ENCODE peak calls at places on chromosomes 7 and 10, in eight cellular contexts. R is BE2C, J is kidney tubule cell, Z is NCI-H1105, A is AG09319, B is AG04450, C is AG09309, M is NCI-H2171 treated with DMSO at 0.1 percent for 48 hours. T is an unnamed sample.

GRCh38 chr10:13206546-13207443 is 27.4 kb downstream of the UCMA start:
- DNase-seq in R (no peak), J (peak), C (peak), B (peak), M (peak), Z (no peak), A (peak), T (peak)

GRCh38 chr7:16647435-16647960 is 1.5 kb downstream of the BZW2 start:
- DNase-seq in B (no peak), M (peak), J (no peak), C (no peak), Z (no peak), A (no peak), R (no peak), T (no peak)

GRCh38 chr10:70367195-70367796 is 15.1 kb downstream of the LRRC20 start:
- DNase-seq in A (no peak), B (peak), C (no peak), R (no peak), Z (no peak), J (peak), M (no peak), T (no peak)

GRCh38 chr10:21810582-21811244 is 192.8 kb downstream of the DNAJC1 start:
- DNase-seq in Z (no peak), A (no peak), R (no peak), B (no peak), M (no peak), C (no peak), J (no peak), T (no peak)

GRCh38 chr7:123538897-123539296 is 4.5 kb upstream of the IQUB start:
- DNase-seq in M (no peak), J (peak), A (no peak), Z (no peak), B (no peak), C (no peak), R (no peak), T (no peak)

GRCh38 chr7:43834463-43835251 is 34.7 kb downstream of the MRPS24 start:
- DNase-seq in B (no peak), A (no peak), C (no peak), M (no peak), R (no peak), J (peak), Z (no peak), T (no peak)

GRCh38 chr7:2956526-2957368 is 86.9 kb downstream of the CARD11 start:
- DNase-seq in R (no peak), B (peak), C (no peak), Z (no peak), M (peak), A (no peak), J (peak), T (no peak)

GRCh38 chr10:86969421-86970041 is 1.2 kb downstream of the ADIRF start:
- DNase-seq in C (no peak), J (peak), A (no peak), M (peak), Z (no peak), B (no peak), R (no peak), T (no peak)

GRCh38 chr10:119672291-119672690 is 21.1 kb downstream of the BAG3 start:
- DNase-seq in M (no peak), B (no peak), Z (no peak), J (no peak), R (no peak), A (no peak), C (no peak), T (no peak)

GRCh38 chr10:122774269-122774668 is 71.4 kb downstream of the CUZD1 start:
- DNase-seq in J (no peak), C (no peak), B (no peak), A (no peak), M (no peak), Z (no peak), R (no peak), T (no peak)

GRCh38 chr7:141220263-141220662 is 146.4 kb downstream of the TMEM178B start:
- DNase-seq in C (no peak), A (no peak), J (peak), Z (peak), B (no peak), M (peak), R (peak), T (peak)

GRCh38 chr10:72176701-72177100 is 39.1 kb upstream of the ANAPC16 start:
- DNase-seq in Z (no peak), A (no peak), M (no peak), R (no peak), J (no peak), B (no peak), C (no peak), T (no peak)

GRCh38 chr10:20276127-20276979 is 460.1 kb downstream of the PLXDC2 start:
- DNase-seq in M (no peak), Z (no peak), R (peak), J (peak), A (no peak), C (no peak), B (no peak), T (peak)

GRCh38 chr10:131928248-131929095 is 27.7 kb downstream of the PPP2R2D start:
- DNase-seq in Z (no peak), B (no peak), M (no peak), A (no peak), J (peak), R (no peak), C (no peak), T (no peak)

GRCh38 chr10:75904499-75905283 is 473.3 kb downstream of the LRMDA start:
- DNase-seq in A (no peak), B (no peak), R (no peak), C (no peak), M (peak), J (no peak), Z (no peak), T (no peak)

GRCh38 chr7:21169667-21170605 is 257.9 kb upstream of the SP4 start:
- DNase-seq in A (no peak), R (no peak), M (no peak), B (no peak), J (peak), C (no peak), Z (no peak), T (no peak)

GRCh38 chr10:127899766-127900382 is 7.0 kb upstream of the PTPRE start:
- DNase-seq in A (no peak), M (no peak), C (no peak), Z (no peak), J (no peak), B (no peak), R (no peak), T (no peak)

GRCh38 chr10:59234814-59235429 is 58.5 kb downstream of the PHYHIPL start:
- DNase-seq in R (peak), B (peak), Z (peak), J (peak), M (peak), A (no peak), C (peak), T (no peak)

GRCh38 chr7:39260279-39260844 is 282.7 kb downstream of the POU6F2 start:
- DNase-seq in C (no peak), R (no peak), J (no peak), Z (no peak), A (no peak), M (no peak), B (no peak), T (no peak)

GRCh38 chr7:45161138-45161537 is 3.5 kb downstream of the RAMP3 start:
- DNase-seq in A (no peak), R (no peak), C (no peak), J (no peak), B (no peak), M (no peak), Z (no peak), T (no peak)

GRCh38 chr10:61280303-61280702 is 172.9 kb downstream of the TMEM26 start:
- DNase-seq in B (no peak), A (no peak), C (no peak), J (peak), R (no peak), M (no peak), Z (no peak), T (no peak)

GRCh38 chr7:75624134-75624832 is 114.5 kb downstream of the HIP1 start:
- DNase-seq in M (no peak), B (peak), R (no peak), Z (no peak), A (no peak), J (no peak), C (peak), T (no peak)

GRCh38 chr7:43077732-43078391 is 34.6 kb upstream of the HECW1 start:
- DNase-seq in Z (no peak), B (no peak), C (no peak), J (no peak), M (peak), A (no peak), R (peak), T (peak)

GRCh38 chr10:70379581-70380176 is 2.7 kb downstream of the LRRC20 start:
- DNase-seq in J (no peak), C (no peak), B (no peak), R (no peak), A (no peak), M (no peak), Z (no peak), T (no peak)

GRCh38 chr10:75402486-75403143 is 1.1 kb upstream of the ZNF503 start:
- DNase-seq in B (no peak), M (peak), A (no peak), R (no peak), J (no peak), Z (peak), C (no peak), T (no peak)

GRCh38 chr10:128047991-128048826 is 78.0 kb downstream of the MKI67 start:
- DNase-seq in B (no peak), A (no peak), C (no peak), R (no peak), M (peak), Z (peak), J (peak), T (peak)

GRCh38 chr7:65980478-65981250 is 1.3 kb downstream of the GUSB start:
- DNase-seq in C (no peak), B (no peak), J (peak), Z (no peak), M (no peak), R (no peak), A (no peak), T (no peak)

GRCh38 chr7:46315891-46316290 is 394.8 kb upstream of the IGFBP3 start:
- DNase-seq in C (peak), J (peak), Z (no peak), A (no peak), R (no peak), M (no peak), B (no peak), T (no peak)

GRCh38 chr7:116011584-116011983 is 19.0 kb downstream of the TFEC start:
- DNase-seq in J (no peak), Z (no peak), B (no peak), A (no peak), R (no peak), C (no peak), M (no peak), T (no peak)

GRCh38 chr10:11034762-11035161 is 17.1 kb downstream of the CELF2 start:
- DNase-seq in M (no peak), J (no peak), R (no peak), C (no peak), B (no peak), A (no peak), Z (no peak), T (no peak)

GRCh38 chr7:22185559-22185958 is 171.4 kb downstream of the RAPGEF5 start:
- DNase-seq in C (no peak), Z (no peak), A (no peak), M (peak), B (no peak), J (no peak), R (no peak), T (no peak)

GRCh38 chr7:150983893-150984368 is 5.8 kb upstream of the KCNH2 start:
- DNase-seq in B (no peak), Z (no peak), J (peak), R (no peak), C (no peak), M (no peak), A (no peak), T (no peak)

GRCh38 chr7:121748546-121748945 is 124.4 kb upstream of the PTPRZ1 start:
- DNase-seq in C (no peak), B (no peak), R (no peak), M (no peak), A (no peak), Z (no peak), J (no peak), T (no peak)

GRCh38 chr7:149772236-149772820 is 1.1 kb downstream of the ZNF467 start:
- DNase-seq in C (no peak), B (no peak), R (no peak), A (no peak), M (peak), J (no peak), Z (no peak), T (no peak)

GRCh38 chr10:85645097-85645496 is 721.5 kb downstream of the GRID1 start:
- DNase-seq in B (no peak), A (no peak), Z (no peak), J (peak), C (no peak), M (no peak), R (no peak), T (peak)

GRCh38 chr7:44581426-44581906 is 565 bp downstream of the TMED4 start:
- DNase-seq in R (no peak), Z (no peak), C (no peak), M (peak), A (no peak), B (no peak), J (peak), T (no peak)

GRCh38 chr10:13067431-13067830 is 32.5 kb upstream of the OPTN start:
- DNase-seq in B (no peak), Z (no peak), C (no peak), A (no peak), R (no peak), J (no peak), M (no peak), T (no peak)

GRCh38 chr10:51215956-51216834 is 141.9 kb downstream of the PRKG1 start:
- DNase-seq in M (no peak), A (no peak), B (no peak), C (no peak), R (no peak), J (no peak), Z (no peak), T (no peak)

GRCh38 chr7:144534196-144534595 is 130.7 kb upstream of the NOBOX start:
- DNase-seq in C (no peak), Z (no peak), J (no peak), A (no peak), M (no peak), R (no peak), B (no peak), T (peak)

T was measured in HepG2.